ENCODE peak calls at places on chromosomes 1 and 21, in six cellular contexts. Z, D, S, Y, H and J are unnamed samples.

GRCh38 chr1:226981386-226981817 is 41.3 kb downstream of the COQ8A start:
- DNase-seq in Z (no peak), D (no peak), S (no peak), Y (peak; percentile 68), H (no peak), J (no peak)

GRCh38 chr1:64877151-64877550 is 89.2 kb downstream of the JAK1 start:
- DNase-seq in Z (no peak), D (no peak), S (no peak), Y (no peak), H (no peak), J (no peak)

GRCh38 chr1:19260211-19261138 is 8.9 kb downstream of the MRTO4 start:
- DNase-seq in Z (peak; percentile 24), D (no peak), S (no peak), Y (no peak), H (peak; percentile 89), J (peak; percentile 90)

GRCh38 chr1:234326493-234327366 is 46.5 kb upstream of the COA6 start:
- DNase-seq in Z (peak; percentile 76), D (no peak), S (peak; percentile 23), Y (no peak), H (peak; percentile 62), J (peak; percentile 54)

GRCh38 chr1:31793086-31793485 is 22.7 kb downstream of the SPOCD1 start:
- DNase-seq in Z (no peak), D (no peak), S (no peak), Y (peak; percentile 67), H (no peak), J (no peak)

GRCh38 chr1:182196897-182197546 is 135.5 kb upstream of the ZNF648 start:
- DNase-seq in Z (no peak), D (no peak), S (no peak), Y (no peak), H (no peak), J (no peak)

GRCh38 chr1:173122344-173122880 is 71.7 kb upstream of the TNFSF18 start:
- DNase-seq in Z (no peak), D (no peak), S (no peak), Y (no peak), H (peak; percentile 19), J (no peak)

GRCh38 chr1:8163039-8163438 is 136.9 kb upstream of the ERRFI1 start:
- DNase-seq in Z (no peak), D (no peak), S (no peak), Y (no peak), H (no peak), J (no peak)

GRCh38 chr1:201020040-201020591 is 3.4 kb downstream of the KIF21B start:
- DNase-seq in Z (no peak), D (no peak), S (no peak), Y (peak; percentile 87), H (peak; percentile 38), J (no peak)

GRCh38 chr1:205374205-205375078 is 17.7 kb upstream of the KLHDC8A start:
- DNase-seq in Z (no peak), D (no peak), S (no peak), Y (no peak), H (peak; percentile 85), J (peak; percentile 88)

GRCh38 chr1:10856863-10857598 is 60.6 kb upstream of the CASZ1 start:
- DNase-seq in Z (no peak), D (no peak), S (no peak), Y (no peak), H (no peak), J (no peak)

GRCh38 chr21:32966120-32966519 is 59.6 kb upstream of the OLIG2 start:
- DNase-seq in Z (no peak), D (no peak), S (no peak), Y (no peak), H (no peak), J (no peak)

DNA sequence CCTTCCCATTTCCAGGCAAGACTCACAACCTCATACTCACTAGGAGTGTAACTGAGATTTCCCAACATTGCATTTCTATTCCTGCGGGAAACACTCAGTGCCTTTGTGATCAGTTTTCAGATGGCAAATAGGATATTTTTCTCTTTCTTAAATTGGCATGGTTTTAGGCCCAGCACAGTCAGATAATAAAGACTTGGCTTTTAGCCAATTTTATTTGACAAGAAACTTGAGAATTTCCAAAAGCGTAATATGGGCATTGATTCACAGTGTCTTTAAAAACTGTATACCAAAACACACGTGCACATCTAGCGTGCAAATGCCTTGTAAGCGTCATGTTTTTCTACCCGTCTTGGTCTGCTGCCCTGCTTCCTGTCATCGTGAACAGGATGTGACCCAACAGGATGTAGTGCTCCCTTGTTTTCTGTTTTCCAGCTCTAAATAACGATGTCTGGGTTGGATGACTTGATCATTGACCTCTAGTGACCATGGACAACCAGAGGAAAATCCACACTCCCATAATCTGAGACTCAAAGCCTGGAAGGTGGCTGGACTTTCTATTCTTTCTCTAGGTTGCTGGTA is 24.7 kb upstream of the SLC44A3 start:
- DNase-seq in Z (no peak), D (no peak), S (no peak), Y (no peak), H (no peak), J (no peak)
- H3K4me3 ChIP-seq in Z (no peak overlapping the region), D (no peak overlapping the region), S (no peak overlapping the region), Y (no peak overlapping the region), H (no peak overlapping the region), J (no peak overlapping the region)

GRCh38 chr1:1349256-1350012 is at the start of gene DVL1:
- DNase-seq in Z (peak; percentile 89), D (no peak), S (peak; percentile 64), Y (peak; percentile 95), H (peak; percentile 58), J (peak; percentile 61)

GRCh38 chr1:1354271-1355247 is 3.8 kb downstream of the MXRA8 start:
- DNase-seq in Z (no peak), D (no peak), S (no peak), Y (no peak), H (no peak), J (no peak)

GRCh38 chr1:1353389-1354151 is 4.4 kb upstream of the DVL1 start:
- DNase-seq in Z (no peak), D (no peak), S (no peak), Y (no peak), H (no peak), J (no peak)

GRCh38 chr1:1352784-1353388 is 3.7 kb upstream of the DVL1 start:
- DNase-seq in Z (no peak), D (no peak), S (no peak), Y (no peak), H (no peak), J (no peak)

GRCh38 chr1:1351511-1352427 is 2.6 kb upstream of the DVL1 start:
- DNase-seq in Z (no peak), D (no peak), S (peak; percentile 68), Y (no peak), H (no peak), J (no peak)
- H3K4me3 ChIP-seq in Z (no peak overlapping the region), D (peak overlapping the region; percentile 23), S (peak overlapping the region; percentile 41), Y (no peak overlapping the region), H (peak overlapping the region; percentile 21), J (no peak overlapping the region)

GRCh38 chr1:48978413-48978812 is 201.7 kb upstream of the BEND5 start:
- DNase-seq in Z (no peak), D (no peak), S (no peak), Y (no peak), H (no peak), J (no peak)

GRCh38 chr1:48979940-48980339 is 203.2 kb upstream of the BEND5 start:
- DNase-seq in Z (no peak), D (no peak), S (no peak), Y (no peak), H (no peak), J (no peak)

GRCh38 chr1:48977273-48977672 is 200.6 kb upstream of the BEND5 start:
- DNase-seq in Z (no peak), D (no peak), S (no peak), Y (no peak), H (no peak), J (no peak)
- H3K4me3 ChIP-seq in Z (no peak overlapping the region), D (no peak overlapping the region), S (no peak overlapping the region), Y (no peak overlapping the region), H (no peak overlapping the region), J (no peak overlapping the region)

DNA sequence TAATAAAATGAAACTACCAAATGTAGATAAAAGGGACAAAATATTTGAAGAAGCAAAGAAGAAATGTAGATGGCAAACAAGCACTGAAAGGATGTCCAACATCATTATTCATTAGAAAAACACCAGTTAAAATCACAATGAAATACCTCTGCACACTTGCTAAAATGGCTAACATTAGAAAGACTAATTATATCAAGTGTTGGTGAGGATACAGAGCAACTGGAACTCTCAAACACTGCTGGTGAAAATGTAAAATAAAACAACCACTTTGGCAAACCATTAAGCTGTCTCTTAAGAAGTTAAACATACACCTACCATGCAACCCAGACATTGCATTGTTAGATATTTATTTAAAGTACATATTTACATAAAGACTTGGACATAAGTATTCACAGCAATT is 138.6 kb upstream of the FGGY start:
- DNase-seq in Z (no peak), D (no peak), S (no peak), Y (no peak), H (no peak), J (no peak)
- H3K4me3 ChIP-seq in Z (no peak overlapping the region), D (no peak overlapping the region), S (no peak overlapping the region), Y (no peak overlapping the region), H (no peak overlapping the region), J (no peak overlapping the region)

GRCh38 chr1:112937495-112937894 is 18.5 kb downstream of the SLC16A1 start:
- DNase-seq in Z (no peak), D (no peak), S (no peak), Y (no peak), H (no peak), J (no peak)
- H3K4me3 ChIP-seq in Z (no peak overlapping the region), D (no peak overlapping the region), S (no peak overlapping the region), Y (no peak overlapping the region), H (no peak overlapping the region), J (no peak overlapping the region)

GRCh38 chr1:207032528-207033017 is at the start of gene C1orf116:
- DNase-seq in Z (peak; percentile 98), D (no peak), S (no peak), Y (no peak), H (peak; percentile 100), J (no peak)

GRCh38 chr1:207029991-207030521 is 2.5 kb downstream of the C1orf116 start:
- DNase-seq in Z (no peak), D (no peak), S (no peak), Y (no peak), H (peak; percentile 72), J (no peak)

GRCh38 chr1:207030522-207031009 is 2.0 kb downstream of the C1orf116 start:
- DNase-seq in Z (no peak), D (no peak), S (no peak), Y (no peak), H (peak; percentile 56), J (no peak)

GRCh38 chr1:207031632-207032258 is 811 bp downstream of the C1orf116 start:
- DNase-seq in Z (no peak), D (no peak), S (no peak), Y (no peak), H (peak; percentile 68), J (no peak)

GRCh38 chr1:207031016-207031415 is 1.5 kb downstream of the C1orf116 start:
- DNase-seq in Z (no peak), D (no peak), S (no peak), Y (no peak), H (no peak), J (no peak)
- H3K4me3 ChIP-seq in Z (no peak overlapping the region), D (no peak overlapping the region), S (no peak overlapping the region), Y (no peak overlapping the region), H (peak overlapping the region; percentile 100), J (no peak overlapping the region)